ENCODE peak calls at places on chromosomes 1 and 21, in eight cellular contexts. R is HepG2; B is stimulated activated CD4-positive, alpha-beta T cell treated with anti-CD3 and anti-CD28 coated beads, Interleukin-12 subunit alpha, Interleukin-12 subunit beta, amount 100 ng/mL, for 4 hours; L is iris pigment epithelial cell; G is iPS DF 6.9; A is GM23248; W is C1 segment of cervical spinal cord; S is type B pancreatic cell. I is an unnamed sample.

GRCh38 chr1:56819393-56819899 is at the start of gene FYB2:
- DNase-seq in R (peak; percentile 28), B (no peak), L (no peak), G (peak; percentile 25), A (no peak), W (no peak), S (no peak), I (no peak)

GRCh38 chr1:207828046-207828445 is 76.2 kb downstream of the CD46 start:
- DNase-seq in R (no peak), B (no peak), L (no peak), G (no peak), A (no peak), W (no peak), S (no peak), I (no peak)

GRCh38 chr21:41966341-41966833 is 12.6 kb upstream of the C2CD2 start:
- DNase-seq in R (no peak), B (no peak), L (peak; percentile 10), G (no peak), A (peak; percentile 16), W (no peak), S (no peak), I (no peak)

GRCh38 chr1:54111624-54112023 is 41.2 kb downstream of the CDCP2 start:
- DNase-seq in R (no peak), B (no peak), L (no peak), G (no peak), A (no peak), W (no peak), S (no peak), I (no peak)

GRCh38 chr1:185567006-185567405 is 167.2 kb upstream of the HMCN1 start:
- DNase-seq in R (no peak), B (no peak), L (peak; percentile 67), G (no peak), A (peak; percentile 82), W (no peak), S (no peak), I (peak; percentile 65)

GRCh38 chr1:233269656-233270055 is 25.9 kb downstream of the PCNX2 start:
- DNase-seq in R (no peak), B (no peak), L (peak; percentile 70), G (no peak), A (peak; percentile 65), W (no peak), S (no peak), I (peak; percentile 32)

GRCh38 chr1:95287078-95287477 is 53.1 kb downstream of the RWDD3 start:
- DNase-seq in R (peak; percentile 13), B (no peak), L (no peak), G (no peak), A (no peak), W (no peak), S (no peak), I (no peak)

GRCh38 chr1:21847223-21848205 is 35.4 kb downstream of the LDLRAD2 start:
- DNase-seq in R (no peak), B (no peak), L (no peak), G (no peak), A (no peak), W (no peak), S (no peak), I (no peak)

GRCh38 chr1:220371324-220371723 is 99.1 kb upstream of the RAB3GAP2 start:
- DNase-seq in R (no peak), B (no peak), L (no peak), G (peak; percentile 39), A (no peak), W (no peak), S (no peak), I (no peak)

GRCh38 chr1:1956586-1957532 is 37.8 kb upstream of the TMEM52 start:
- DNase-seq in R (no peak), B (no peak), L (no peak), G (no peak), A (no peak), W (no peak), S (no peak), I (no peak)

GRCh38 chr21:35473496-35473895 is 424.4 kb upstream of the RUNX1 start:
- DNase-seq in R (no peak), B (no peak), L (no peak), G (no peak), A (no peak), W (no peak), S (no peak), I (no peak)

GRCh38 chr1:27940297-27940696 is 5.5 kb downstream of the SMPDL3B start:
- DNase-seq in R (peak; percentile 43), B (peak; percentile 62), L (peak; percentile 24), G (no peak), A (peak; percentile 42), W (no peak), S (no peak), I (peak; percentile 21)

GRCh38 chr21:42199488-42200463 is 19.2 kb upstream of the ABCG1 start:
- DNase-seq in R (peak; percentile 10), B (no peak), L (peak; percentile 85), G (no peak), A (peak; percentile 85), W (no peak), S (no peak), I (peak; percentile 76)

GRCh38 chr21:43188712-43189151 is 19.9 kb downstream of the CRYAA start:
- DNase-seq in R (no peak), B (no peak), L (no peak), G (no peak), A (peak; percentile 15), W (no peak), S (peak; percentile 60), I (no peak)

GRCh38 chr1:6521502-6521901 is 30.0 kb upstream of the PLEKHG5 start:
- DNase-seq in R (no peak), B (no peak), L (peak; percentile 42), G (no peak), A (peak; percentile 59), W (no peak), S (no peak), I (peak; percentile 14)

GRCh38 chr1:109564189-109564878 is 15.9 kb downstream of the GNAI3 start:
- DNase-seq in R (no peak), B (no peak), L (no peak), G (no peak), A (no peak), W (no peak), S (no peak), I (no peak)

GRCh38 chr1:36517415-36517814 is 34.7 kb upstream of the CSF3R start:
- DNase-seq in R (no peak), B (no peak), L (no peak), G (no peak), A (no peak), W (no peak), S (no peak), I (no peak)

GRCh38 chr1:167221126-167221803 is 579 bp downstream of the POU2F1 start:
- DNase-seq in R (no peak), B (peak; percentile 27), L (no peak), G (no peak), A (peak; percentile 60), W (no peak), S (peak; percentile 75), I (peak; percentile 56)

GRCh38 chr1:89910780-89911179 is 84.1 kb upstream of the ZNF326 start:
- DNase-seq in R (no peak), B (no peak), L (peak; percentile 90), G (no peak), A (peak; percentile 49), W (no peak), S (no peak), I (peak; percentile 36)

GRCh38 chr21:37878946-37879660 is 37.2 kb downstream of the KCNJ6 start:
- DNase-seq in R (no peak), B (no peak), L (peak; percentile 95), G (no peak), A (peak; percentile 86), W (no peak), S (no peak), I (peak; percentile 20)

GRCh38 chr1:175073633-175074032 is 6.0 kb downstream of the TNN start:
- DNase-seq in R (no peak), B (no peak), L (no peak), G (no peak), A (no peak), W (no peak), S (no peak), I (no peak)

GRCh38 chr1:206117151-206117948 is at the start of gene AVPR1B:
- DNase-seq in R (no peak), B (peak; percentile 17), L (peak; percentile 40), G (no peak), A (peak; percentile 68), W (no peak), S (peak; percentile 74), I (peak; percentile 68)

GRCh38 chr1:35675773-35676172 is 34.4 kb upstream of the PSMB2 start:
- DNase-seq in R (no peak), B (no peak), L (peak; percentile 52), G (no peak), A (peak; percentile 15), W (no peak), S (no peak), I (no peak)

GRCh38 chr1:212207822-212208520 is 77.2 kb upstream of the PPP2R5A start:
- DNase-seq in R (no peak), B (no peak), L (no peak), G (no peak), A (no peak), W (no peak), S (no peak), I (no peak)

GRCh38 chr1:88014126-88014525 is 669.9 kb upstream of the PKN2 start:
- DNase-seq in R (no peak), B (no peak), L (no peak), G (no peak), A (no peak), W (no peak), S (no peak), I (no peak)

GRCh38 chr1:39089811-39090519 is 63.8 kb downstream of the NDUFS5 start:
- DNase-seq in R (no peak), B (no peak), L (peak; percentile 33), G (no peak), A (peak; percentile 65), W (no peak), S (no peak), I (peak; percentile 71)

GRCh38 chr1:182616130-182617074 is 12.2 kb upstream of the RGS16 start:
- DNase-seq in R (no peak), B (peak; percentile 54), L (peak; percentile 35), G (no peak), A (peak; percentile 70), W (peak; percentile 12), S (no peak), I (peak; percentile 71)

GRCh38 chr1:183609313-183609712 is 19.1 kb upstream of the NCF2 start:
- DNase-seq in R (peak; percentile 43), B (no peak), L (peak; percentile 65), G (no peak), A (peak; percentile 94), W (no peak), S (no peak), I (peak; percentile 87)

GRCh38 chr1:44826375-44827196 is 16.5 kb downstream of the PTCH2 start:
- DNase-seq in R (peak; percentile 75), B (no peak), L (no peak), G (no peak), A (no peak), W (no peak), S (no peak), I (no peak)

GRCh38 chr21:45001134-45002095 is 61.6 kb downstream of the SLX9 start:
- DNase-seq in R (no peak), B (no peak), L (peak; percentile 54), G (no peak), A (peak; percentile 91), W (no peak), S (no peak), I (peak; percentile 48)

GRCh38 chr1:50275564-50275963 is 147.7 kb downstream of the DMRTA2 start:
- DNase-seq in R (no peak), B (no peak), L (peak; percentile 1), G (no peak), A (no peak), W (no peak), S (no peak), I (no peak)

GRCh38 chr1:65958561-65959350 is 166.1 kb downstream of the PDE4B start:
- DNase-seq in R (peak; percentile 16), B (no peak), L (peak; percentile 47), G (peak; percentile 29), A (peak; percentile 68), W (no peak), S (no peak), I (peak; percentile 80)

GRCh38 chr1:33740040-33740745 is 123.7 kb upstream of the HMGB4 start:
- DNase-seq in R (no peak), B (no peak), L (no peak), G (no peak), A (no peak), W (no peak), S (no peak), I (no peak)

GRCh38 chr21:34890724-34891609 is 158.1 kb downstream of the RUNX1 start:
- DNase-seq in R (no peak), B (peak; percentile 17), L (peak; percentile 68), G (no peak), A (peak; percentile 62), W (no peak), S (no peak), I (peak; percentile 77)